ENCODE peak calls at places on chromosomes 1 and 21, in seven cellular contexts. N is HAP-1; W is naive thymus-derived CD4-positive, alpha-beta T cell; F is endodermal cell; Q is transverse colon; M is NT2/D1; C is fibroblast of lung. G is an unnamed sample.
A peak's percentile ranks its signal among the peaks of the same experiment; 100 is the strongest.

GRCh38 chr1:182829285-182829932 is 9.7 kb upstream of the DHX9 start:
- DNase-seq in Q (no peak), N (no peak), W (no peak), F (no peak), M (no peak), C (no peak), G (no peak)

GRCh38 chr21:15742694-15743093 is 12.9 kb downstream of the USP25 start:
- DNase-seq in Q (no peak), F (peak; percentile 63), W (no peak), M (no peak), N (no peak), C (no peak), G (no peak)

GRCh38 chr1:210558302-210558701 is 229.6 kb downstream of the HHAT start:
- DNase-seq in F (no peak), C (no peak), M (no peak), N (no peak), Q (no peak), W (no peak), G (no peak)

GRCh38 chr1:22414244-22414751 is 37.4 kb upstream of the ZBTB40 start:
- DNase-seq in W (no peak), F (no peak), N (no peak), M (no peak), C (peak; percentile 59), Q (peak; percentile 33), G (peak; percentile 87)

GRCh38 chr21:28745131-28746055 is 247.3 kb downstream of the LTN1 start:
- DNase-seq in N (peak; percentile 84), M (peak; percentile 86), Q (peak; percentile 78), F (peak; percentile 90), C (peak; percentile 97), W (peak; percentile 41), G (peak; percentile 92)

GRCh38 chr1:225817611-225818061 is 7.7 kb downstream of the EPHX1 start:
- DNase-seq in Q (peak; percentile 88), M (no peak), F (peak; percentile 77), W (no peak), N (no peak), C (peak; percentile 95), G (peak; percentile 99)

GRCh38 chr1:9822490-9822889 is 1.3 kb downstream of the CLSTN1 start:
- DNase-seq in F (no peak), M (no peak), Q (no peak), N (no peak), W (no peak), C (peak; percentile 28), G (no peak)

GRCh38 chr1:21499283-21499945 is 9.8 kb upstream of the ALPL start:
- DNase-seq in C (peak; percentile 36), F (no peak), Q (no peak), N (no peak), W (no peak), M (no peak), G (no peak)

GRCh38 chr21:31198575-31198974 is 145.5 kb downstream of the TIAM1 start:
- DNase-seq in M (peak; percentile 42), C (peak; percentile 79), Q (no peak), N (no peak), W (no peak), F (no peak), G (peak; percentile 85)

GRCh38 chr1:150931773-150932172 is 5.6 kb downstream of the SETDB1 start:
- DNase-seq in C (peak; percentile 39), F (no peak), N (no peak), W (no peak), Q (no peak), M (no peak), G (no peak)

GRCh38 chr1:200409203-200409760 is 554 bp downstream of the ZNF281 start:
- DNase-seq in W (no peak), M (no peak), C (no peak), Q (peak; percentile 53), F (peak; percentile 75), N (peak; percentile 38), G (no peak)

GRCh38 chr1:2468041-2468472 is 8.0 kb upstream of the PLCH2 start:
- DNase-seq in N (peak; percentile 66), C (peak; percentile 31), F (peak; percentile 91), W (no peak), M (no peak), Q (no peak), G (peak; percentile 48)

GRCh38 chr1:18341291-18342058 is 139.3 kb upstream of the KLHDC7A start:
- DNase-seq in Q (no peak), W (no peak), M (no peak), F (no peak), C (no peak), N (no peak), G (no peak)

GRCh38 chr21:41499920-41500319 is 8.0 kb downstream of the TMPRSS2 start:
- DNase-seq in F (no peak), Q (no peak), N (no peak), C (no peak), W (no peak), M (no peak), G (no peak)

GRCh38 chr21:41500354-41500753 is 7.6 kb downstream of the TMPRSS2 start:
- DNase-seq in W (no peak), N (no peak), M (no peak), F (no peak), C (no peak), Q (no peak), G (peak; percentile 54)

GRCh38 chr21:41500931-41501381 is 7.0 kb downstream of the TMPRSS2 start:
- DNase-seq in F (no peak), W (no peak), Q (peak; percentile 75), M (no peak), N (no peak), C (no peak), G (no peak)

GRCh38 chr21:41503331-41503730 is 4.6 kb downstream of the TMPRSS2 start:
- DNase-seq in F (no peak), C (no peak), W (no peak), N (no peak), Q (no peak), M (no peak), G (no peak)

DNA sequence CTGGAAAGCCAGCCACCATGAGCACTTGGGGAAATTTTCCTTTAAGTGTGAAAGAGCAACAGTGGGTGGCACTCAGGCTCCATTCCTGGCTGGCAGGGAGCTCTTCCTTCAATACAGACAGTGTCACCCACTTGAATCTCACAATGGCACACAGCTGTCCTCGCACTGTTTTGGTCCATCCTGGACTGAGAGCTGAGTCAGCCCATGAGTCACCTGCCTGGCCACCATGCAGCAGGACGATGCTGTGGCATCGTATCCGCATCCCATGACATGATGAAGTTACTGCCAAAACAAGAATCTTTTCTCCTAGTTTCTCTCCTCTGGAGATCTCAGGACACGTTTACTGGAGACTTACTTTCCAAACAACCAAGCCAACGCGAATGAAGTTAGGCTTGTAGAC is 6.0 kb downstream of the TMPRSS2 start:
- DNase-seq in Q (no peak), W (no peak), M (no peak), N (no peak), C (no peak), F (no peak), G (peak; percentile 80)
- H3K27me3 ChIP-seq in Q (peaks cover 10% of the 10 kb centered on the region), W (no peaks in the 10 kb centered on the region), M (peaks cover 37% of the 10 kb centered on the region), N (no peaks in the 10 kb centered on the region), C (peaks cover 19% of the 10 kb centered on the region), F (peaks cover 28% of the 10 kb centered on the region), G (no peaks in the 10 kb centered on the region)

GRCh38 chr1:42145726-42146125 is 7.5 kb upstream of the GUCA2B start:
- DNase-seq in F (peak; percentile 35), C (no peak), Q (no peak), W (no peak), M (no peak), N (no peak), G (no peak)

GRCh38 chr1:42148166-42148565 is 5.0 kb upstream of the GUCA2B start:
- DNase-seq in Q (no peak), N (no peak), C (no peak), F (no peak), W (no peak), M (no peak), G (no peak)

GRCh38 chr1:42146127-42146915 is 6.9 kb upstream of the GUCA2B start:
- DNase-seq in C (no peak), Q (no peak), N (no peak), M (no peak), F (no peak), W (no peak), G (no peak)

GRCh38 chr1:42145190-42145716 is 8.0 kb upstream of the GUCA2B start:
- DNase-seq in F (no peak), W (no peak), M (no peak), N (no peak), Q (no peak), C (no peak), G (no peak)

DNA sequence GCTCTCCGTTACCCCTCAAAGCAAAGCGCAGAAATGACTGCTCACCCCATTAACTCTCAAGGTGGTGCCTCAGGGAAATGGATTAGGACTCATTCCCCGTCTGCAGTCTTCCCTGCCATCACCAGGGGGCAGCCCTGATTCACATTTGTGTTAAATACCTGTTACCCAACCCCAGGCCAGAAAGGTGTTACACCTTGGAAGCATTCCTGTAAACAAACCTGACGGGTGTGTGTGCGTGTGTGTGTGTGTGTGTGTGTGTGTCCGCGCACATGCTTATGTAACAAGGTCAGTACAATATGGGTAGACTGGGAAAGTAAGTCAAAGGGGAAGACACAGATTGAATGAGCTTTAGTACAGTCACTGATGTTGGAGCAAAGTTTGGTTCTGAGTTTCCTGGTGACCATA is 6.3 kb upstream of the GUCA2B start:
- DNase-seq in Q (peak; percentile 91), F (peak; percentile 97), C (peak; percentile 53), M (peak; percentile 75), N (peak; percentile 83), W (peak; percentile 30), G (peak; percentile 90)
- H3K27me3 ChIP-seq in Q (peaks cover 23% of the 10 kb centered on the region), F (peaks cover 24% of the 10 kb centered on the region), C (peaks cover 28% of the 10 kb centered on the region), M (no peaks in the 10 kb centered on the region), N (peaks cover 9% of the 10 kb centered on the region), W (peaks cover 6% of the 10 kb centered on the region), G (no peaks in the 10 kb centered on the region)

DNA sequence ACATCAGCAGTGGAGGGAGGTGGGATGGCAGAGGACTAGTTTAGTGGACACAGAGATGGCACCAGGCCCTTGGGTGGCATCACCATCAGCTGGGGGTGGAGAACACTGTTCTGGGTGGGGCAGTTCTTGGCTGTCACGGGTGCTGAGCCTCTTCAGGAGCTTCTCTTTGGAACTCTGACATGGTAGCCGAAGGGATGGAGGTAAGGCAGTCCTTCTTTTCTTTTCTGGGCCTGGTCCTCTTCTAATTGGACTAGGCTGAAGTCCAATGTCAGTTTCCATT is 8.3 kb upstream of the MEF2D start:
- DNase-seq in N (no peak), F (no peak), C (no peak), M (no peak), W (no peak), Q (peak; percentile 21), G (no peak)
- H3K27me3 ChIP-seq in N (no peaks in the 10 kb centered on the region), F (no peaks in the 10 kb centered on the region), C (no peaks in the 10 kb centered on the region), M (peaks cover 6% of the 10 kb centered on the region), W (no peaks in the 10 kb centered on the region), Q (no peaks in the 10 kb centered on the region), G (no peaks in the 10 kb centered on the region)

GRCh38 chr1:3603566-3604467 is 7.5 kb downstream of the MEGF6 start:
- DNase-seq in M (no peak), Q (no peak), N (no peak), W (no peak), F (no peak), C (no peak), G (no peak)

GRCh38 chr1:3603156-3603555 is 8.2 kb downstream of the MEGF6 start:
- DNase-seq in F (no peak), W (no peak), M (no peak), N (no peak), Q (no peak), C (no peak), G (no peak)

GRCh38 chr1:3604468-3604974 is 6.8 kb downstream of the MEGF6 start:
- DNase-seq in W (no peak), Q (no peak), N (no peak), F (no peak), C (no peak), M (no peak), G (no peak)

GRCh38 chr1:3606779-3607702 is 4.3 kb downstream of the MEGF6 start:
- DNase-seq in C (no peak), F (no peak), W (no peak), N (no peak), Q (no peak), M (no peak), G (no peak)

GRCh38 chr1:3604997-3605823 is 6.1 kb downstream of the MEGF6 start:
- DNase-seq in M (no peak), W (no peak), N (no peak), Q (no peak), F (no peak), C (no peak), G (no peak)
- H3K27me3 ChIP-seq in M (no peaks in the 10 kb centered on the region), W (no peaks in the 10 kb centered on the region), N (no peaks in the 10 kb centered on the region), Q (peaks cover 17% of the 10 kb centered on the region), F (no peaks in the 10 kb centered on the region), C (peaks cover 3% of the 10 kb centered on the region), G (no peaks in the 10 kb centered on the region)

G was measured in PC-3.